ENCODE peak calls at places on chromosome 7, in eight cellular contexts. L is PC-3; G is right cardiac atrium; E is Right ventricle myocardium superior; F is A549; Q is activated CD8-positive, alpha-beta T cell treated with anti-CD3 and anti-CD28 coated beads for 36 hours; U is Panc1; R is aorta. T is an unnamed sample.

GRCh38 chr7:20594023-20594422 is 21.4 kb upstream of the ABCB5 start:
- ATAC-seq in F (no peak), E (no peak), G (no peak), L (no peak), R (no peak), Q (no peak), U (no peak), T (no peak)

GRCh38 chr7:99709838-99710541 is 25.0 kb downstream of the CYP3A7 start:
- ATAC-seq in U (no peak), R (no peak), F (no peak), L (peak), Q (no peak), E (no peak), G (no peak), T (peak)

GRCh38 chr7:27107901-27108381 is 5.5 kb upstream of the HOXA2 start:
- ATAC-seq in F (no peak), E (no peak), Q (no peak), R (peak), G (no peak), L (no peak), U (no peak), T (no peak)

GRCh38 chr7:93427107-93427506 is 147.4 kb downstream of the CALCR start:
- ATAC-seq in F (no peak), G (no peak), E (no peak), R (no peak), U (no peak), Q (no peak), L (no peak), T (no peak)

GRCh38 chr7:80760292-80760691 is 121.8 kb downstream of the CD36 start:
- ATAC-seq in F (no peak), R (no peak), E (no peak), U (no peak), L (no peak), Q (no peak), G (no peak), T (no peak)

GRCh38 chr7:38858281-38858884 is 50.6 kb downstream of the VPS41 start:
- ATAC-seq in E (no peak), R (no peak), L (peak), G (no peak), Q (no peak), F (peak), U (peak), T (no peak)

GRCh38 chr7:116502201-116503096 is 2.9 kb downstream of the CAV2 start:
- ATAC-seq in G (no peak), U (no peak), F (no peak), E (no peak), L (no peak), Q (no peak), R (no peak), T (no peak)

GRCh38 chr7:30750574-30751256 is 1.2 kb upstream of the INMT start:
- ATAC-seq in Q (no peak), L (no peak), U (no peak), R (peak), G (peak), E (peak), F (no peak), T (no peak)

GRCh38 chr7:15560968-15561367 is 847 bp downstream of the AGMO start:
- ATAC-seq in E (peak), R (no peak), G (peak), Q (no peak), U (no peak), L (no peak), F (no peak), T (no peak)

GRCh38 chr7:2203551-2204300 is 29.0 kb downstream of the MAD1L1 start:
- ATAC-seq in Q (no peak), F (no peak), U (peak), G (no peak), R (no peak), L (no peak), E (peak), T (no peak)

GRCh38 chr7:117796889-117797288 is 76.4 kb downstream of the CTTNBP2 start:
- ATAC-seq in F (no peak), Q (no peak), U (no peak), E (no peak), L (no peak), R (no peak), G (no peak), T (no peak)

GRCh38 chr7:148699772-148700629 is 1.3 kb downstream of the CUL1 start:
- ATAC-seq in Q (no peak), L (peak), F (no peak), G (no peak), E (no peak), U (no peak), R (peak), T (no peak)

GRCh38 chr7:47373871-47374451 is 207.9 kb downstream of the TNS3 start:
- ATAC-seq in Q (no peak), E (peak), L (no peak), R (no peak), F (no peak), U (no peak), G (peak), T (no peak)

GRCh38 chr7:85621286-85621685 is 434.4 kb upstream of the SEMA3D start:
- ATAC-seq in R (no peak), E (no peak), G (no peak), F (no peak), U (no peak), Q (no peak), L (peak), T (no peak)

GRCh38 chr7:93028610-93029009 is 89.2 kb downstream of the SAMD9 start:
- ATAC-seq in Q (no peak), L (no peak), G (no peak), U (no peak), F (no peak), R (no peak), E (no peak), T (no peak)

GRCh38 chr7:2771274-2771711 is 72.8 kb downstream of the GNA12 start:
- ATAC-seq in G (peak), R (no peak), F (no peak), Q (no peak), L (no peak), U (no peak), E (peak), T (no peak)

GRCh38 chr7:27640914-27641570 is 21.6 kb downstream of the HIBADH start:
- ATAC-seq in E (peak), Q (no peak), R (no peak), F (peak), L (peak), G (peak), U (peak), T (no peak)

GRCh38 chr7:139330333-139331030 is 10.7 kb upstream of the FMC1 start:
- ATAC-seq in U (no peak), F (no peak), Q (peak), L (no peak), G (no peak), R (no peak), E (no peak), T (peak)

GRCh38 chr7:13989944-13990295 is 454 bp upstream of the ETV1 start:
- ATAC-seq in L (peak), U (peak), Q (no peak), G (peak), E (peak), R (peak), F (peak), T (no peak)

GRCh38 chr7:99083733-99084132 is 60.2 kb downstream of the SMURF1 start:
- ATAC-seq in U (no peak), E (no peak), L (no peak), F (no peak), Q (no peak), R (no peak), G (no peak), T (no peak)

GRCh38 chr7:99551329-99551728 is 585 bp downstream of the FAM200A start:
- ATAC-seq in E (peak), R (peak), Q (no peak), L (peak), F (peak), G (peak), U (peak), T (peak)

GRCh38 chr7:132249591-132249971 is 326.7 kb downstream of the PLXNA4 start:
- ATAC-seq in R (no peak), L (peak), Q (no peak), U (peak), E (peak), G (peak), F (peak), T (no peak)

T was measured in activated T-helper 17 cell treated with anti-CD3 and anti-CD28 coated beads, Interleukin-2, amount 50 U/mL, for 72 hours.